ENCODE peak calls at places on chromosomes 11 and 22, in nine cellular contexts. P is brain microvascular endothelial cell; K is fibroblast of the aortic adventitia; Z is transverse colon; C is GM12865; D is mucosa of descending colon; Y is CD8-positive, alpha-beta T cell; T is astrocyte of the spinal cord; Q is body of pancreas. O is an unnamed sample.

GRCh38 chr11:27945323-27945722 is 162.6 kb downstream of the KIF18A start:
- DNase-seq in T (no peak), K (no peak), P (no peak), Y (no peak), Q (no peak), C (no peak), Z (no peak), D (no peak), O (no peak)

GRCh38 chr11:130197386-130198035 is 37.9 kb downstream of the ST14 start:
- DNase-seq in Q (no peak), C (no peak), Z (no peak), D (peak; percentile 47), K (no peak), Y (no peak), P (no peak), T (no peak), O (no peak)

GRCh38 chr11:102268083-102268984 is 49.0 kb upstream of the BIRC3 start:
- DNase-seq in T (peak; percentile 65), D (peak; percentile 95), P (peak; percentile 36), C (peak; percentile 67), Z (peak; percentile 95), K (peak; percentile 73), Q (peak; percentile 95), Y (peak; percentile 88), O (peak; percentile 60)

GRCh38 chr11:65773784-65774411 is 6.9 kb downstream of the AP5B1 start:
- DNase-seq in D (no peak), T (no peak), Q (no peak), P (no peak), K (no peak), Y (no peak), Z (no peak), C (no peak), O (no peak)

GRCh38 chr11:1232328-1233321 is 9.8 kb downstream of the MUC5B start:
- DNase-seq in Y (peak; percentile 14), Z (peak; percentile 17), P (no peak), Q (no peak), T (no peak), C (no peak), K (no peak), D (peak; percentile 60), O (peak; percentile 16)

GRCh38 chr22:46078241-46079092 is 71.9 kb upstream of the PPARA start:
- DNase-seq in Y (no peak), Z (peak; percentile 32), P (no peak), C (no peak), K (peak; percentile 90), T (no peak), Q (peak; percentile 84), D (peak; percentile 69), O (peak; percentile 7)

GRCh38 chr11:68828155-68828931 is 13.4 kb downstream of the CPT1A start:
- DNase-seq in D (no peak), K (no peak), Y (no peak), Z (no peak), P (no peak), C (no peak), T (no peak), Q (no peak), O (no peak)

GRCh38 chr22:45144928-45145327 is 18.8 kb upstream of the NUP50 start:
- DNase-seq in P (no peak), Z (no peak), D (no peak), C (no peak), T (no peak), Y (no peak), Q (no peak), K (no peak), O (no peak)

GRCh38 chr22:17121235-17122195 is at the start of gene TMEM121B:
- DNase-seq in Y (no peak), P (peak; percentile 36), Z (peak; percentile 47), C (no peak), T (peak; percentile 39), K (peak; percentile 31), D (peak; percentile 71), Q (peak; percentile 63), O (peak; percentile 94)

GRCh38 chr11:95429376-95429907 is 198.4 kb upstream of the SESN3 start:
- DNase-seq in Q (no peak), C (no peak), Z (no peak), T (no peak), Y (no peak), P (no peak), K (peak; percentile 15), D (no peak), O (no peak)

GRCh38 chr22:37440875-37441274 is 13.6 kb upstream of the ELFN2 start:
- DNase-seq in D (no peak), C (no peak), P (no peak), Z (no peak), K (no peak), T (no peak), Y (no peak), Q (no peak), O (no peak)

GRCh38 chr11:115636686-115637555 is 132.7 kb upstream of the CADM1 start:
- DNase-seq in Q (no peak), P (no peak), K (no peak), C (no peak), T (no peak), D (no peak), Y (no peak), Z (no peak), O (no peak)

GRCh38 chr11:105193260-105193659 is 53.7 kb upstream of the CARD18 start:
- DNase-seq in Z (no peak), Y (no peak), C (no peak), P (no peak), K (no peak), T (no peak), Q (no peak), D (no peak), O (no peak)

GRCh38 chr11:105189586-105189985 is 50.0 kb upstream of the CARD18 start:
- DNase-seq in D (no peak), Z (no peak), C (no peak), Y (no peak), K (peak; percentile 7), Q (no peak), T (no peak), P (no peak), O (no peak)

DNA sequence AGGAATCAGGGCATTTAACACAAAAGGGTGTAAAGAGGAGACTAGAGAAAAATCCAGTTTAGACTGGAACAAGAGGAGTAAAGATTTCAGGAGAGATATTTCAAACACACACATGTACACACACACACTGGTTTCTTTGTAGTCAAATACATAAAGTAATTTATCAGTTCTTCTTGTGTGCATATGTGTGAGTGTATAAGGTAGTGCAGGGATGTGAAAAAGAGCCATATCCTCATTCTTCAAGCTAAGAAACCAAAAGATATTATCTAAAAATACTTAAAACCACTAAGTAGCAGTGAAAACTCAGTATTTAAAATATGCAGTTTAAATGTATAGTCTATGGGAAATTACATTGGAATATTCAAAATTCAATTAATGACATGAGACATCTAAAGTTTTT is 52.5 kb upstream of the CARD18 start:
- DNase-seq in P (no peak), Y (no peak), T (no peak), D (no peak), K (no peak), C (no peak), Q (no peak), Z (no peak), O (no peak)
- TF ChIP-seq CTCF in P (no peak), Y (no peak), T (no peak), D (no peak), K (no peak), C (no peak), Q (no peak), Z (no peak), O (no peak)

GRCh38 chr11:72594493-72595291 is 79.5 kb downstream of the PDE2A start:
- DNase-seq in Q (no peak), Y (no peak), P (no peak), C (no peak), K (no peak), T (no peak), D (no peak), Z (no peak), O (no peak)
- TF ChIP-seq CTCF in Q (no peak), Y (no peak), P (no peak), C (no peak), K (no peak), T (no peak), D (no peak), Z (no peak), O (no peak)

GRCh38 chr11:88487646-88488045 is 150.1 kb upstream of the CTSC start:
- DNase-seq in Z (no peak), Q (no peak), T (no peak), C (no peak), K (no peak), P (no peak), Y (no peak), D (no peak), O (no peak)

GRCh38 chr11:88482871-88483301 is 145.3 kb upstream of the CTSC start:
- DNase-seq in Q (no peak), D (no peak), T (peak; percentile 32), Z (no peak), P (no peak), K (peak; percentile 17), Y (no peak), C (peak; percentile 7), O (no peak)

GRCh38 chr11:88480217-88480616 is 142.7 kb upstream of the CTSC start:
- DNase-seq in Y (no peak), Q (no peak), C (no peak), P (peak; percentile 83), Z (no peak), D (no peak), T (peak; percentile 86), K (peak; percentile 97), O (no peak)

GRCh38 chr11:88489030-88489429 is 151.5 kb upstream of the CTSC start:
- DNase-seq in Z (no peak), T (peak; percentile 42), K (no peak), Q (no peak), P (no peak), D (no peak), Y (no peak), C (no peak), O (no peak)

GRCh38 chr11:88484873-88485621 is 147.5 kb upstream of the CTSC start:
- DNase-seq in Z (peak; percentile 13), Y (peak; percentile 26), T (no peak), C (peak; percentile 73), D (peak; percentile 46), K (peak; percentile 37), Q (no peak), P (peak; percentile 44), O (peak; percentile 42)
- TF ChIP-seq CTCF in Z (peak; percentile 50), Y (peak; percentile 71), T (peak; percentile 68), C (peak; percentile 78), D (peak; percentile 52), K (peak; percentile 68), Q (peak; percentile 6), P (peak; percentile 82), O (peak; percentile 85)

GRCh38 chr22:20207277-20208025 is 56.6 kb upstream of the CCDC188 start:
- DNase-seq in T (no peak), D (no peak), K (no peak), Z (no peak), Q (no peak), Y (no peak), C (no peak), P (no peak), O (no peak)

GRCh38 chr22:20204821-20205220 is 54.0 kb upstream of the CCDC188 start:
- DNase-seq in P (no peak), Q (no peak), D (no peak), C (no peak), Z (no peak), K (no peak), Y (no peak), T (no peak), O (peak; percentile 59)

GRCh38 chr22:20205964-20206708 is 55.3 kb upstream of the CCDC188 start:
- DNase-seq in K (peak; percentile 75), T (peak; percentile 54), D (peak; percentile 83), C (peak; percentile 78), P (peak; percentile 38), Y (peak; percentile 75), Z (peak; percentile 78), Q (peak; percentile 54), O (no peak)

GRCh38 chr22:20205464-20205963 is 54.7 kb upstream of the CCDC188 start:
- DNase-seq in P (no peak), Y (no peak), K (no peak), Z (no peak), C (no peak), T (no peak), D (no peak), Q (no peak), O (no peak)

GRCh38 chr22:20206709-20207215 is 55.9 kb upstream of the CCDC188 start:
- DNase-seq in T (no peak), P (peak; percentile 14), Y (peak; percentile 28), Q (peak; percentile 27), D (peak; percentile 67), K (peak; percentile 18), C (no peak), Z (peak; percentile 31), O (no peak)
- TF ChIP-seq CTCF in T (no peak), P (no peak), Y (no peak), Q (no peak), D (no peak), K (no peak), C (no peak), Z (no peak), O (no peak)